ENCODE peak calls at places on chromosomes 4 and X, in seven cellular contexts. One of them, this sample, is unnamed.

GRCh38 chr4:172411180-172411579 is 598.0 kb downstream of the GALNTL6 start:
- DNase-seq in activated B cell treated with CpG ODN at 0.5 μM for 24 hours: no peak
- DNase-seq in cardiac fibroblast: no peak
- DNase-seq in Karpas-422: no peak
- DNase-seq in activated naive CD8-positive, alpha-beta T cell treated with anti-CD3 and anti-CD28 coated beads for 36 hours: no peak
- DNase-seq in left colon: no peak
- DNase-seq in NB4: no peak
- DNase-seq in this sample: no peak

GRCh38 chr4:156118821-156119220 is 165.2 kb upstream of the CTSO start:
- DNase-seq in cardiac fibroblast: no peak
- DNase-seq in Karpas-422: no peak
- DNase-seq in left colon: no peak
- DNase-seq in NB4: no peak
- DNase-seq in activated naive CD8-positive, alpha-beta T cell treated with anti-CD3 and anti-CD28 coated beads for 36 hours: no peak
- DNase-seq in activated B cell treated with CpG ODN at 0.5 μM for 24 hours: no peak
- DNase-seq in this sample: no peak

GRCh38 chr4:27149541-27150212 is 289.0 kb downstream of the STIM2 start:
- DNase-seq in NB4: no peak
- DNase-seq in activated B cell treated with CpG ODN at 0.5 μM for 24 hours: no peak
- DNase-seq in Karpas-422: no peak
- DNase-seq in activated naive CD8-positive, alpha-beta T cell treated with anti-CD3 and anti-CD28 coated beads for 36 hours: no peak
- DNase-seq in cardiac fibroblast: no peak
- DNase-seq in left colon: no peak
- DNase-seq in this sample: no peak

GRCh38 chr4:123488916-123489315 is 92.3 kb downstream of the SPRY1 start:
- DNase-seq in NB4: peak
- DNase-seq in activated B cell treated with CpG ODN at 0.5 μM for 24 hours: no peak
- DNase-seq in cardiac fibroblast: peak
- DNase-seq in activated naive CD8-positive, alpha-beta T cell treated with anti-CD3 and anti-CD28 coated beads for 36 hours: no peak
- DNase-seq in Karpas-422: no peak
- DNase-seq in left colon: no peak
- DNase-seq in this sample: peak

GRCh38 chrX:108590496-108590895 is 145.9 kb downstream of the IRS4 start:
- DNase-seq in left colon: no peak
- DNase-seq in cardiac fibroblast: peak
- DNase-seq in NB4: no peak
- DNase-seq in activated naive CD8-positive, alpha-beta T cell treated with anti-CD3 and anti-CD28 coated beads for 36 hours: no peak
- DNase-seq in activated B cell treated with CpG ODN at 0.5 μM for 24 hours: no peak
- DNase-seq in Karpas-422: no peak
- DNase-seq in this sample: no peak

GRCh38 chr4:48138936-48139335 is 4.9 kb upstream of the TXK start:
- DNase-seq in activated B cell treated with CpG ODN at 0.5 μM for 24 hours: no peak
- DNase-seq in cardiac fibroblast: no peak
- DNase-seq in left colon: no peak
- DNase-seq in NB4: no peak
- DNase-seq in Karpas-422: no peak
- DNase-seq in activated naive CD8-positive, alpha-beta T cell treated with anti-CD3 and anti-CD28 coated beads for 36 hours: no peak
- DNase-seq in this sample: no peak

GRCh38 chrX:85905851-85906250 is 141.5 kb downstream of the CHM start:
- DNase-seq in NB4: no peak
- DNase-seq in Karpas-422: no peak
- DNase-seq in activated B cell treated with CpG ODN at 0.5 μM for 24 hours: no peak
- DNase-seq in cardiac fibroblast: no peak
- DNase-seq in activated naive CD8-positive, alpha-beta T cell treated with anti-CD3 and anti-CD28 coated beads for 36 hours: no peak
- DNase-seq in left colon: no peak
- DNase-seq in this sample: no peak

GRCh38 chr4:137635108-137635507 is 102.8 kb upstream of the PCDH18 start:
- DNase-seq in activated naive CD8-positive, alpha-beta T cell treated with anti-CD3 and anti-CD28 coated beads for 36 hours: no peak
- DNase-seq in activated B cell treated with CpG ODN at 0.5 μM for 24 hours: no peak
- DNase-seq in NB4: no peak
- DNase-seq in cardiac fibroblast: peak
- DNase-seq in left colon: no peak
- DNase-seq in Karpas-422: no peak
- DNase-seq in this sample: no peak

This sample was measured in OCI-M1.